ENCODE peak calls at places on chromosomes 1 and 21, in nine cellular contexts. X is H1, K is suprapubic skin, D is SK-N-SH, H is sigmoid colon, E is stomach, S is HepG2, J is K562, Q is GM12878. B is an unnamed sample.

GRCh38 chr1:8427493-8427892 is 109.6 kb downstream of the SLC45A1 start:
- DNase-seq in D (no peak), H (no peak), E (no peak), S (no peak), X (no peak), J (no peak), K (no peak), Q (peak), B (no peak)

GRCh38 chr1:88371396-88371795 is 312.7 kb upstream of the PKN2 start:
- DNase-seq in H (no peak), S (no peak), K (no peak), J (no peak), D (no peak), E (no peak), X (no peak), Q (no peak), B (no peak)

GRCh38 chr1:24157921-24158481 is 15.1 kb upstream of the IL22RA1 start:
- DNase-seq in J (no peak), H (no peak), D (peak), X (no peak), E (no peak), Q (no peak), K (no peak), S (no peak), B (no peak)

GRCh38 chr21:41579692-41580091 is 71.7 kb upstream of the TMPRSS2 start:
- DNase-seq in Q (no peak), K (no peak), S (no peak), D (no peak), J (no peak), X (no peak), E (no peak), H (no peak), B (no peak)

GRCh38 chr1:9267352-9267686 is 25.4 kb upstream of the SPSB1 start:
- DNase-seq in X (no peak), K (no peak), E (no peak), D (no peak), H (no peak), S (no peak), J (no peak), Q (no peak), B (no peak)

GRCh38 chr1:166974647-166975345 is 544 bp downstream of the ILDR2 start:
- DNase-seq in S (no peak), Q (no peak), H (no peak), K (no peak), D (no peak), J (no peak), E (no peak), X (no peak), B (peak)

GRCh38 chr1:87956072-87956471 is 627.4 kb downstream of the LMO4 start:
- DNase-seq in K (no peak), Q (no peak), J (no peak), H (peak), D (peak), X (no peak), S (no peak), E (no peak), B (no peak)

GRCh38 chr1:23554481-23555224 is 4.6 kb downstream of the ID3 start:
- DNase-seq in J (peak), K (peak), X (peak), E (peak), S (peak), Q (no peak), D (peak), H (peak), B (no peak)

GRCh38 chr21:42400525-42400924 is 3.2 kb upstream of the UBASH3A start:
- DNase-seq in S (no peak), X (no peak), E (no peak), J (no peak), H (no peak), D (no peak), K (no peak), Q (peak), B (no peak)

GRCh38 chr1:227961651-227962050 is 13.9 kb upstream of the WNT9A start:
- DNase-seq in D (no peak), K (no peak), J (no peak), X (no peak), E (peak), S (no peak), H (peak), Q (no peak), B (peak)

GRCh38 chr1:170576980-170577379 is 45.0 kb downstream of the GORAB start:
- DNase-seq in S (no peak), X (no peak), H (no peak), D (no peak), K (no peak), Q (no peak), J (no peak), E (no peak), B (no peak)

GRCh38 chr1:75785964-75786853 is at the start of gene RABGGTB:
- DNase-seq in K (peak), D (peak), S (peak), J (peak), X (peak), E (peak), Q (peak), H (peak), B (peak)
- TF ChIP-seq POLR2AphosphoS5 in K (peak), D (peak), S (peak), J (peak), X (peak), E (peak), Q (peak), H (peak), B (peak)

GRCh38 chr1:181314959-181315358 is 168.4 kb upstream of the CACNA1E start:
- DNase-seq in J (no peak), E (no peak), D (no peak), H (no peak), Q (no peak), K (no peak), S (no peak), X (no peak), B (no peak)
- TF ChIP-seq EP300 in J (no peak), E (no peak), D (no peak), H (no peak), Q (no peak), K (no peak), S (no peak), X (no peak), B (no peak)

DNA sequence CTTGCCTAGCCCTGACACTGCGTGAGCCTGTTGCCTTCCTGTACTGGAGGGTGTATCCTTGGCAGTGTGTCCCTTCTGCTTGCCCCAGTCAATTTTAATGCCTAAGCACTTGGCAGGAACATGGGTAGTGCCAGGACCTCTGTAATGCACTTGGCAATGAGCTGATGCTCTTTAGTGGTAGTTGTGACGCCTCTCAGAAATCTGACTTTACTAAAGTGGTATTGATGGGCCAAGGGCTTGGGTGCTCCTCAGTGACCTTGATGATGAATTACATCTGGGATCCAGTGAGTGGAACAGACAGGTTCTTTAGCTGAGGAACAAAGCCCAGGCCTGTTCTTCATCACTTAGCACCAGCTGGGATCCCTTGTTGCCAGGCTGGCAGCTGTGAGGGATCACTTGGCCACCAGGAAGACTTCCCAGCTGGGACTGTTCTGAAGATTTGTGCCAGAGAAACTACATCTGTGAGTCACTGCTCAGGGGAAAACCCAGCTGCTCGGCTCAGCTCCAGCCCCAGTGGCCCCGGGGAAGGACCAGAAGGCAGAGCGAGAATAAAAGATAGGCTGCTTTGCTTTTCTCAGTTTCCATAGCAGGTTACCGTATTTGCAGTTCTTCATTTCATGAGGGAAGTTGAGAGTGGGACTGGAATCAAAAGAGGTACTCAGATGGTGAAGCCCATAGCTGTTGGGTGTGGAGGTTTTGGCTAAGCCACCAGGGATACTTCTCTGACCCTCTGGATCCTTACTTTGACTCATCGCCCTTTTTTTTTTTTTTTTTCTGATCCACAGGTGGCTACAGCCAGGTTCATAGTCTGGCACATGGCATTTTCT is 28.5 kb upstream of the KCNA2 start:
- DNase-seq in S (no peak), D (no peak), X (no peak), Q (peak), H (peak), K (no peak), E (peak), J (no peak), B (peak)
- TF ChIP-seq POLR2AphosphoS5 in S (no peak), D (no peak), X (no peak), Q (no peak), H (peak), K (no peak), E (peak), J (no peak), B (peak)

DNA sequence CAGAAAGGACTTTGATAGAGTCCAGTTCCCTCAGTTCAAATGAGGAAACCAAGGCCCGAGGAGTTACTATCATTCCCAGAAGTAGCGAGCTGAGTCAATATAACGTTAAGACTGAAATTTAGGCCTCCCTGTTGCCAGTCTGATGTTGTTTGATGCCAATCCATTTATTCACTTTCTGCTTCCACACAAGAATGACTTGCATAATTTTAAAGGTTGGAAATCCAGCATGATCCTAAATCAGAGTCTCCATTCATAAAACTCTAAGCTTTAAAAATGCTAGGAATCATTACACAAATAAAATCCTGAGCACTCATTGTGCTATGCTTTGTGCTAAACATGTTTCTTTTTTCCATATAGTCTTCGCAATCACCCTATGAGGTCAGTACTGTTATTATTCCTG is 414.4 kb downstream of the PTBP2 start:
- DNase-seq in J (no peak), E (no peak), X (no peak), Q (no peak), K (no peak), H (no peak), D (no peak), S (no peak), B (no peak)
- TF ChIP-seq EP300 in J (no peak), E (no peak), X (no peak), Q (no peak), K (no peak), H (no peak), D (no peak), S (no peak), B (no peak)

B was measured in esophagus muscularis mucosa.